ENCODE peak calls at places on chromosome 13, in eight cellular contexts. M, J, A, U, H, Z, N and O are unnamed samples.

GRCh38 chr13:74067818-74068217 is 66.4 kb downstream of the KLF12 start:
- DNase-seq in M (no peak), J (no peak), A (no peak), U (peak; percentile 36), H (no peak), Z (no peak), N (peak; percentile 52), O (no peak)

GRCh38 chr13:113252516-113252915 is 43.1 kb downstream of the CUL4A start:
- DNase-seq in M (no peak), J (no peak), A (no peak), U (no peak), H (no peak), Z (no peak), N (no peak), O (no peak)

GRCh38 chr13:43058318-43058674 is 34.9 kb downstream of the DNAJC15 start:
- DNase-seq in M (peak; percentile 24), J (no peak), A (no peak), U (no peak), H (peak; percentile 39), Z (peak; percentile 75), N (peak; percentile 62), O (no peak)

GRCh38 chr13:99949657-99950413 is 21.7 kb downstream of the ZIC5 start:
- DNase-seq in M (no peak), J (no peak), A (no peak), U (no peak), H (no peak), Z (no peak), N (no peak), O (no peak)

GRCh38 chr13:102569488-102569887 is 27.3 kb upstream of the TPP2 start:
- DNase-seq in M (no peak), J (no peak), A (no peak), U (no peak), H (no peak), Z (peak; percentile 5), N (peak; percentile 69), O (no peak)

GRCh38 chr13:42971670-42972355 is 20.2 kb downstream of the EPSTI1 start:
- DNase-seq in M (no peak), J (no peak), A (no peak), U (no peak), H (no peak), Z (no peak), N (peak; percentile 26), O (no peak)

GRCh38 chr13:43377955-43378354 is 354.6 kb downstream of the DNAJC15 start:
- DNase-seq in M (no peak), J (no peak), A (no peak), U (no peak), H (no peak), Z (peak; percentile 58), N (peak; percentile 65), O (no peak)

GRCh38 chr13:53341144-53341510 is 312.5 kb downstream of the OLFM4 start:
- DNase-seq in M (no peak), J (no peak), A (no peak), U (no peak), H (no peak), Z (no peak), N (no peak), O (no peak)

GRCh38 chr13:24127116-24127631 is 33.3 kb upstream of the SPATA13 start:
- DNase-seq in M (no peak), J (no peak), A (no peak), U (no peak), H (peak; percentile 66), Z (no peak), N (peak; percentile 43), O (no peak)

GRCh38 chr13:91141619-91142061 is 205.8 kb upstream of the MIR17HG start:
- DNase-seq in M (no peak), J (no peak), A (no peak), U (no peak), H (no peak), Z (no peak), N (no peak), O (no peak)

GRCh38 chr13:33272531-33273124 is 12.9 kb downstream of the STARD13 start:
- DNase-seq in M (no peak), J (no peak), A (no peak), U (no peak), H (peak; percentile 38), Z (peak; percentile 48), N (no peak), O (no peak)

GRCh38 chr13:111270765-111271164 is 49.7 kb upstream of the TEX29 start:
- DNase-seq in M (no peak), J (no peak), A (no peak), U (no peak), H (no peak), Z (no peak), N (peak; percentile 55), O (no peak)

GRCh38 chr13:20303636-20304035 is 71.5 kb upstream of the GJB6 start:
- DNase-seq in M (no peak), J (no peak), A (no peak), U (no peak), H (no peak), Z (no peak), N (no peak), O (no peak)

GRCh38 chr13:43424386-43424785 is 362.4 kb downstream of the ENOX1 start:
- DNase-seq in M (no peak), J (no peak), A (no peak), U (no peak), H (no peak), Z (no peak), N (no peak), O (no peak)

GRCh38 chr13:33172400-33172799 is 113.2 kb downstream of the STARD13 start:
- DNase-seq in M (no peak), J (no peak), A (no peak), U (no peak), H (no peak), Z (no peak), N (no peak), O (no peak)

GRCh38 chr13:107329991-107330390 is 762.1 kb upstream of the ARGLU1 start:
- DNase-seq in M (no peak), J (no peak), A (no peak), U (no peak), H (no peak), Z (no peak), N (peak; percentile 34), O (no peak)

GRCh38 chr13:26529441-26529840 is 28.0 kb upstream of the WASF3 start:
- DNase-seq in M (peak; percentile 42), J (no peak), A (no peak), U (peak; percentile 93), H (peak; percentile 77), Z (peak; percentile 52), N (peak; percentile 74), O (no peak)